ENCODE peak calls at places on chromosomes 16 and 17, in six cellular contexts. One of them, this sample, is unnamed.

GRCh38 chr17:65504141-65504540 is 57.3 kb downstream of the AXIN2 start:
- DNase-seq in Caki2: no peak
- DNase-seq in SHP77: no peak
- DNase-seq in stimulated activated naive CD8-positive, alpha-beta T cell treated with anti-CD3 and anti-CD28 coated beads, Interleukin-15, Interleukin-2, amounts not matched to agents 100 U/mL and 50 U/mL, for 24 hours: no peak
- DNase-seq in GDM1: no peak
- DNase-seq in thyroid gland: no peak
- DNase-seq in this sample: no peak

GRCh38 chr17:82665891-82666290 is 17.6 kb upstream of the WDR45B start:
- DNase-seq in Caki2: no peak
- DNase-seq in SHP77: no peak
- DNase-seq in stimulated activated naive CD8-positive, alpha-beta T cell treated with anti-CD3 and anti-CD28 coated beads, Interleukin-15, Interleukin-2, amounts not matched to agents 100 U/mL and 50 U/mL, for 24 hours: no peak
- DNase-seq in GDM1: no peak
- DNase-seq in thyroid gland: no peak
- DNase-seq in this sample: no peak

GRCh38 chr17:50802609-50803571 is 32.5 kb upstream of the WFIKKN2 start:
- DNase-seq in Caki2: no peak
- DNase-seq in SHP77: no peak
- DNase-seq in stimulated activated naive CD8-positive, alpha-beta T cell treated with anti-CD3 and anti-CD28 coated beads, Interleukin-15, Interleukin-2, amounts not matched to agents 100 U/mL and 50 U/mL, for 24 hours: no peak
- DNase-seq in GDM1: no peak
- DNase-seq in thyroid gland: no peak
- DNase-seq in this sample: no peak

GRCh38 chr17:76726231-76726765 is at the start of gene JMJD6:
- DNase-seq in Caki2: peak
- DNase-seq in SHP77: peak
- DNase-seq in stimulated activated naive CD8-positive, alpha-beta T cell treated with anti-CD3 and anti-CD28 coated beads, Interleukin-15, Interleukin-2, amounts not matched to agents 100 U/mL and 50 U/mL, for 24 hours: peak
- DNase-seq in GDM1: peak
- DNase-seq in thyroid gland: peak
- DNase-seq in this sample: peak

GRCh38 chr17:17408236-17408794 is 68.5 kb upstream of the MED9 start:
- DNase-seq in Caki2: no peak
- DNase-seq in SHP77: no peak
- DNase-seq in stimulated activated naive CD8-positive, alpha-beta T cell treated with anti-CD3 and anti-CD28 coated beads, Interleukin-15, Interleukin-2, amounts not matched to agents 100 U/mL and 50 U/mL, for 24 hours: no peak
- DNase-seq in GDM1: no peak
- DNase-seq in thyroid gland: no peak
- DNase-seq in this sample: no peak

GRCh38 chr16:4777339-4778049 is 10.5 kb upstream of the ZNF500 start:
- DNase-seq in Caki2: no peak
- DNase-seq in SHP77: no peak
- DNase-seq in stimulated activated naive CD8-positive, alpha-beta T cell treated with anti-CD3 and anti-CD28 coated beads, Interleukin-15, Interleukin-2, amounts not matched to agents 100 U/mL and 50 U/mL, for 24 hours: no peak
- DNase-seq in GDM1: no peak
- DNase-seq in thyroid gland: no peak
- DNase-seq in this sample: no peak

GRCh38 chr16:10964891-10965326 is 20.5 kb downstream of the CLEC16A start:
- DNase-seq in Caki2: no peak
- DNase-seq in SHP77: no peak
- DNase-seq in stimulated activated naive CD8-positive, alpha-beta T cell treated with anti-CD3 and anti-CD28 coated beads, Interleukin-15, Interleukin-2, amounts not matched to agents 100 U/mL and 50 U/mL, for 24 hours: peak
- DNase-seq in GDM1: no peak
- DNase-seq in thyroid gland: no peak
- DNase-seq in this sample: no peak

GRCh38 chr17:73356561-73357170 is 44.9 kb upstream of the CDC42EP4 start:
- DNase-seq in Caki2: no peak
- DNase-seq in SHP77: no peak
- DNase-seq in stimulated activated naive CD8-positive, alpha-beta T cell treated with anti-CD3 and anti-CD28 coated beads, Interleukin-15, Interleukin-2, amounts not matched to agents 100 U/mL and 50 U/mL, for 24 hours: no peak
- DNase-seq in GDM1: no peak
- DNase-seq in thyroid gland: no peak
- DNase-seq in this sample: no peak

GRCh38 chr16:50323335-50324011 is 45.3 kb downstream of the BRD7 start:
- DNase-seq in Caki2: peak
- DNase-seq in SHP77: no peak
- DNase-seq in stimulated activated naive CD8-positive, alpha-beta T cell treated with anti-CD3 and anti-CD28 coated beads, Interleukin-15, Interleukin-2, amounts not matched to agents 100 U/mL and 50 U/mL, for 24 hours: no peak
- DNase-seq in GDM1: no peak
- DNase-seq in thyroid gland: no peak
- DNase-seq in this sample: peak

GRCh38 chr16:17194190-17194780 is 276.5 kb downstream of the XYLT1 start:
- DNase-seq in Caki2: no peak
- DNase-seq in SHP77: peak
- DNase-seq in stimulated activated naive CD8-positive, alpha-beta T cell treated with anti-CD3 and anti-CD28 coated beads, Interleukin-15, Interleukin-2, amounts not matched to agents 100 U/mL and 50 U/mL, for 24 hours: peak
- DNase-seq in GDM1: peak
- DNase-seq in thyroid gland: peak
- DNase-seq in this sample: peak

GRCh38 chr16:13143551-13143950 is 242.2 kb downstream of the SHISA9 start:
- DNase-seq in Caki2: no peak
- DNase-seq in SHP77: no peak
- DNase-seq in stimulated activated naive CD8-positive, alpha-beta T cell treated with anti-CD3 and anti-CD28 coated beads, Interleukin-15, Interleukin-2, amounts not matched to agents 100 U/mL and 50 U/mL, for 24 hours: no peak
- DNase-seq in GDM1: no peak
- DNase-seq in thyroid gland: no peak
- DNase-seq in this sample: no peak

GRCh38 chr16:3759736-3760135 is 42.4 kb upstream of the TRAP1 start:
- DNase-seq in Caki2: no peak
- DNase-seq in SHP77: no peak
- DNase-seq in stimulated activated naive CD8-positive, alpha-beta T cell treated with anti-CD3 and anti-CD28 coated beads, Interleukin-15, Interleukin-2, amounts not matched to agents 100 U/mL and 50 U/mL, for 24 hours: no peak
- DNase-seq in GDM1: no peak
- DNase-seq in thyroid gland: no peak
- DNase-seq in this sample: no peak

GRCh38 chr17:41510251-41511065 is 5.0 kb upstream of the KRT13 start:
- DNase-seq in Caki2: no peak
- DNase-seq in SHP77: no peak
- DNase-seq in stimulated activated naive CD8-positive, alpha-beta T cell treated with anti-CD3 and anti-CD28 coated beads, Interleukin-15, Interleukin-2, amounts not matched to agents 100 U/mL and 50 U/mL, for 24 hours: no peak
- DNase-seq in GDM1: no peak
- DNase-seq in thyroid gland: no peak
- DNase-seq in this sample: no peak

GRCh38 chr17:45034599-45034998 is 16.8 kb downstream of the DCAKD start:
- DNase-seq in Caki2: no peak
- DNase-seq in SHP77: no peak
- DNase-seq in stimulated activated naive CD8-positive, alpha-beta T cell treated with anti-CD3 and anti-CD28 coated beads, Interleukin-15, Interleukin-2, amounts not matched to agents 100 U/mL and 50 U/mL, for 24 hours: no peak
- DNase-seq in GDM1: no peak
- DNase-seq in thyroid gland: no peak
- DNase-seq in this sample: no peak

GRCh38 chr17:16929757-16930520 is 42.0 kb downstream of the TNFRSF13B start:
- DNase-seq in Caki2: no peak
- DNase-seq in SHP77: no peak
- DNase-seq in stimulated activated naive CD8-positive, alpha-beta T cell treated with anti-CD3 and anti-CD28 coated beads, Interleukin-15, Interleukin-2, amounts not matched to agents 100 U/mL and 50 U/mL, for 24 hours: no peak
- DNase-seq in GDM1: no peak
- DNase-seq in thyroid gland: no peak
- DNase-seq in this sample: peak

GRCh38 chr17:37737081-37737480 is 7.8 kb downstream of the HNF1B start:
- DNase-seq in Caki2: no peak
- DNase-seq in SHP77: no peak
- DNase-seq in stimulated activated naive CD8-positive, alpha-beta T cell treated with anti-CD3 and anti-CD28 coated beads, Interleukin-15, Interleukin-2, amounts not matched to agents 100 U/mL and 50 U/mL, for 24 hours: no peak
- DNase-seq in GDM1: no peak
- DNase-seq in thyroid gland: no peak
- DNase-seq in this sample: no peak

GRCh38 chr17:59746849-59747445 is 39.5 kb downstream of the VMP1 start:
- DNase-seq in Caki2: peak
- DNase-seq in SHP77: peak
- DNase-seq in stimulated activated naive CD8-positive, alpha-beta T cell treated with anti-CD3 and anti-CD28 coated beads, Interleukin-15, Interleukin-2, amounts not matched to agents 100 U/mL and 50 U/mL, for 24 hours: no peak
- DNase-seq in GDM1: peak
- DNase-seq in thyroid gland: no peak
- DNase-seq in this sample: no peak

GRCh38 chr17:80389011-80389995 is 25.7 kb upstream of the ENDOV start:
- DNase-seq in Caki2: no peak
- DNase-seq in SHP77: no peak
- DNase-seq in stimulated activated naive CD8-positive, alpha-beta T cell treated with anti-CD3 and anti-CD28 coated beads, Interleukin-15, Interleukin-2, amounts not matched to agents 100 U/mL and 50 U/mL, for 24 hours: no peak
- DNase-seq in GDM1: no peak
- DNase-seq in thyroid gland: no peak
- DNase-seq in this sample: no peak

GRCh38 chr17:8391711-8392110 is 5.9 kb downstream of the RNF222 start:
- DNase-seq in Caki2: no peak
- DNase-seq in SHP77: no peak
- DNase-seq in stimulated activated naive CD8-positive, alpha-beta T cell treated with anti-CD3 and anti-CD28 coated beads, Interleukin-15, Interleukin-2, amounts not matched to agents 100 U/mL and 50 U/mL, for 24 hours: no peak
- DNase-seq in GDM1: no peak
- DNase-seq in thyroid gland: no peak
- DNase-seq in this sample: peak

GRCh38 chr16:87411375-87412271 is 19.5 kb downstream of the MAP1LC3B start:
- DNase-seq in Caki2: no peak
- DNase-seq in SHP77: no peak
- DNase-seq in stimulated activated naive CD8-positive, alpha-beta T cell treated with anti-CD3 and anti-CD28 coated beads, Interleukin-15, Interleukin-2, amounts not matched to agents 100 U/mL and 50 U/mL, for 24 hours: no peak
- DNase-seq in GDM1: no peak
- DNase-seq in thyroid gland: no peak
- DNase-seq in this sample: peak

GRCh38 chr17:50837980-50838954 is 2.9 kb downstream of the WFIKKN2 start:
- DNase-seq in Caki2: no peak
- DNase-seq in SHP77: no peak
- DNase-seq in stimulated activated naive CD8-positive, alpha-beta T cell treated with anti-CD3 and anti-CD28 coated beads, Interleukin-15, Interleukin-2, amounts not matched to agents 100 U/mL and 50 U/mL, for 24 hours: no peak
- DNase-seq in GDM1: no peak
- DNase-seq in thyroid gland: no peak
- DNase-seq in this sample: no peak

GRCh38 chr16:88298166-88298881 is 84.4 kb upstream of the ZNF469 start:
- DNase-seq in Caki2: no peak
- DNase-seq in SHP77: no peak
- DNase-seq in stimulated activated naive CD8-positive, alpha-beta T cell treated with anti-CD3 and anti-CD28 coated beads, Interleukin-15, Interleukin-2, amounts not matched to agents 100 U/mL and 50 U/mL, for 24 hours: no peak
- DNase-seq in GDM1: no peak
- DNase-seq in thyroid gland: no peak
- DNase-seq in this sample: no peak